ENCODE peak calls at places on chromosomes 6 and 20, in five cellular contexts. I is HEK293T, P is GM12878, U is K562, F is SK-N-SH. G is an unnamed sample.

GRCh38 chr6:73382462-73383113 is 12.0 kb upstream of the DDX43 start:
- DNase-seq in I (no peak), P (no peak), U (no peak), F (no peak), G (no peak)

GRCh38 chr6:139338845-139339244 is 35.6 kb downstream of the CITED2 start:
- DNase-seq in I (no peak), P (no peak), U (no peak), F (no peak), G (no peak)

GRCh38 chr6:40517654-40518053 is 69.5 kb downstream of the LRFN2 start:
- DNase-seq in I (no peak), P (no peak), U (no peak), F (no peak), G (no peak)

GRCh38 chr6:159461998-159462397 is 231.0 kb downstream of the SOD2 start:
- DNase-seq in I (no peak), P (no peak), U (no peak), F (no peak), G (no peak)

GRCh38 chr6:143405381-143406154 is 44.9 kb downstream of the ADAT2 start:
- DNase-seq in I (no peak), P (no peak), U (no peak), F (no peak), G (no peak)

GRCh38 chr6:122653094-122653493 is 42.9 kb downstream of the PKIB start:
- DNase-seq in I (no peak), P (no peak), U (no peak), F (no peak), G (peak)

GRCh38 chr6:79426625-79427278 is 110.5 kb downstream of the LCA5 start:
- DNase-seq in I (no peak), P (no peak), U (no peak), F (no peak), G (no peak)

GRCh38 chr20:9503530-9504251 is 10.7 kb upstream of the LAMP5 start:
- DNase-seq in I (peak), P (no peak), U (no peak), F (no peak), G (no peak)

GRCh38 chr6:2245954-2246863 is 804 bp upstream of the GMDS start:
- DNase-seq in I (peak), P (no peak), U (peak), F (peak), G (peak)

GRCh38 chr20:24835195-24835594 is 113.9 kb upstream of the CST7 start:
- DNase-seq in I (no peak), P (no peak), U (no peak), F (no peak), G (no peak)

DNA sequence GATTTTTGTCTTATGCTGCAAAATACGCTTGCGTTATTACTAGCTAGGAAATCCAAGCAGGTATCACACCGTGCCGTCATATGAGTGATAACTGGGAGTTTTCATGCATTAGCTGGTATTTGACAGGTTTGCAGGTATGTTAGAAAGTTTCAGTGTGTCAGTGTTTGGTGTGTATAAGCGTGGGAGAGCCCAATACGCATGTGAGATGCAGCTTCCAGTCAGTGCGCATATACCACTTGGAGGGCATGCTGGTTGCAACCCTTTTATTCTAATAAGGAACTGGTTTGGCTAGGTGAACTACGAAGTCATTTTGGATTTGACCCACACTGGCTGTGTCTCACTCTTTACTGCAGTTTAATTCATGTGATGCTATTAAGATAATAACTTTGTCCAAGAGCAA is 35.1 kb downstream of the JARID2 start:
- DNase-seq in I (no peak), P (no peak), U (no peak), F (no peak), G (no peak)
- TF ChIP-seq FOXM1 in I (no peak), P (no peak), U (no peak), F (no peak), G (no peak)

DNA sequence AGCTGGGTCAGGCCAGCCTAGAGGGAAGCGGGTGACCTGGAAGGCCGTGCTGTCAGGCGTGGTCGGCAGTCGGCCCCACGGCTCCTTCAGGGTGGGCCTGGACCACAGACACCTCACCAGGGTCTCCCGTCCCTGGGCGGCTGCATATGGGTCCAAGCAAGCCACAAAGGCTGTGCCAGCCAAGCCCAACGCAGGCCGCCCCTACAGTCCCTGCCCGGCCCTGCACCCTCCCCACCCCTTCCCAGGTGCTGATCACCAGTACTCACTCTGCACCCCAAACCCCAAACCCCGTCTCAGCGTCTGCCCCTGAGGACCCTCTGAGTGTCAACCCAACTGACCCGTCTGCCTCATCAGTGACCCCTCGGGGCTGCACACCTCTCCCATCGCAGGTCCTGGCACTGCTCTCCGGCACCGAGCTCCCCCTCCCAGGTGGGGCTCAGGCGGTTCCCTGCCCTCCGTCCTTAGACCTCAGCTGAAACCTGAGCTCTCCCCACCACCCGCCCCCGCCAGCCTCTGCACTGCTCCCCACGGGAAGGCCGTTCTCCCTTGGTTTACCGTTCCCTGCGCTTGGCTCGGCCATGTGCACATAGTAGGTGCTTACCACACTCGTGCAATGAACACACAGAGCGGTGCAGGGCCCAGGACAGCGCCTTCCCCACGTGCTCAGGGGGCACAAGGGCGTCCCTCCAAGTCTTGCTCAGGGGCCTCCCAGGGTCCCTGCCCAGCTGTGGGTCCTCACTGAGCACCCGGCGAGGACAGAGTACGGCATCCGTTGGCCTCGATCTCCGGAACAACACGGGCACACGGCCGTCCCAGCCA is 1.4 kb upstream of the PPDPF start:
- DNase-seq in I (no peak), P (no peak), U (no peak), F (peak), G (no peak)
- TF ChIP-seq FOXM1 in I (no peak), P (no peak), U (no peak), F (no peak), G (peak)

GRCh38 chr6:135215563-135215962 is 34.5 kb downstream of the MYB start:
- DNase-seq in I (no peak), P (no peak), U (no peak), F (no peak), G (no peak)

GRCh38 chr6:135217663-135218062 is 36.6 kb downstream of the MYB start:
- DNase-seq in I (no peak), P (no peak), U (no peak), F (no peak), G (no peak)

GRCh38 chr6:135212935-135213334 is 31.8 kb downstream of the MYB start:
- DNase-seq in I (no peak), P (no peak), U (no peak), F (no peak), G (no peak)

GRCh38 chr6:135213616-135214015 is 32.5 kb downstream of the MYB start:
- DNase-seq in I (no peak), P (no peak), U (no peak), F (no peak), G (no peak)

GRCh38 chr6:135215160-135215559 is 34.1 kb downstream of the MYB start:
- DNase-seq in I (no peak), P (no peak), U (no peak), F (no peak), G (no peak)
- TF ChIP-seq FOXM1 in I (no peak), P (no peak), U (no peak), F (no peak), G (no peak)

GRCh38 chr20:18240997-18241396 is 47.3 kb upstream of the ZNF133 start:
- DNase-seq in I (no peak), P (no peak), U (no peak), F (no peak), G (no peak)

GRCh38 chr20:18243802-18244201 is 44.5 kb upstream of the ZNF133 start:
- DNase-seq in I (no peak), P (no peak), U (no peak), F (no peak), G (no peak)
- TF ChIP-seq FOXM1 in I (no peak), P (no peak), U (no peak), F (no peak), G (no peak)

GRCh38 chr6:169779092-169779815 is 27.8 kb downstream of the ERMARD start:
- DNase-seq in I (no peak), P (no peak), U (no peak), F (no peak), G (no peak)
- TF ChIP-seq FOXM1 in I (no peak), P (no peak), U (no peak), F (no peak), G (no peak)

GRCh38 chr6:28136585-28137457 is 4.9 kb upstream of the ZKSCAN8 start:
- DNase-seq in I (peak), P (peak), U (peak), F (peak), G (peak)

GRCh38 chr6:28135393-28135792 is 6.3 kb upstream of the ZKSCAN8 start:
- DNase-seq in I (no peak), P (no peak), U (no peak), F (no peak), G (no peak)

GRCh38 chr6:28137458-28138020 is 4.1 kb upstream of the ZKSCAN8 start:
- DNase-seq in I (no peak), P (peak), U (no peak), F (no peak), G (no peak)

GRCh38 chr6:28134716-28135115 is 7.0 kb upstream of the ZKSCAN8 start:
- DNase-seq in I (no peak), P (no peak), U (no peak), F (no peak), G (no peak)

DNA sequence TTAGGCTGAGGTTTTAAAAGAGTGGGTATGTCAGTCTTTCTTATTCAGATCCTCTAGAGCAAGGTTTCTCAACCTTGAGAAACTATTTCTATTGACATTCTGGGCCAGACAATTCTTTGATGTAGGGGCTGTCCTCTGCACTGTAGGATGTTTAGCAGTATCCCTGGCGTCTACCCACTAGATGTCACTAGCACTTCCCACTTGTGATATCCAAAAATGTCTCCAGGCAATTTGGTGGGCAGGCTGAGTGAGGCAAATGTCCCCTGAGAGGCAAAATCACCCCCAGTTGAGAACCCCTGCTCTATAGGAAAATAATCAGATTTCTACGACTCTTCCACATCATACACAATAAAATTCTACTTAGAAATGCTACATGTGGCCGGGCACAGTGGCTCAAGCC is 7.7 kb upstream of the ZKSCAN8 start:
- DNase-seq in I (no peak), P (no peak), U (no peak), F (peak), G (peak)
- TF ChIP-seq FOXM1 in I (no peak), P (no peak), U (no peak), F (no peak), G (no peak)

DNA sequence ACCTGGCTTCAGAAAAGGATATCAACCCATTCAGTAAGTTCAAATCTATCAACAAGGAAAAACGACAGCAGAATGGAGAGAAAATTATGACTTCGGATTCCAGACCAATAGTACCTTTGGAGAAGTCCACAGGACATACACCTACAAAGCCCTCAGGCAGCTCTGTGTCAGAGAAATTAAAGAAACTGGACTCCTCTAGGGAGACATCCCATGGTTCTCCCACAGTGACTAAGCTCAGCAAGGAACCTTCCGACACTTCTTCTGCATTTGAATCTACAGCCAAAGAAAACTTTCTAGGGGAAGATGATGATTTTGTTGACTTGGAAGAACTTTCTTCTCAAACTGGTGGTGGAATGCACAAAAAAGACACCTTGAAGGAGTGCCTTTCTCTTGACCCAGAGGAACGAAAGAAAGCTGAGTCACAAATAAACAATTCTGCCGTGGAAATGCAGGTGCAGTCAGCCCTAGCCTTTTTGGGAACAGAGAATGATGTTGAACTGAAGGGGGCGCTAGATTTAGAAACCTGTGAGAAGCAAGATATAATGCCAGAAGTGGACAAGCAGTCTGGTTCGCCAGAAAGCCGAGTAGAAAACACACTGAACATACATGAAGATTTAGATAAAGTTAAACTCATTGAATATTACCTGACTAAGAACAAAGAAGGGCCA is 67.4 kb upstream of the HINT3 start:
- DNase-seq in I (peak), P (no peak), U (peak), F (no peak), G (peak)
- TF ChIP-seq FOXM1 in I (no peak), P (no peak), U (no peak), F (no peak), G (no peak)

G was measured in HepG2.